ENCODE peak calls at places on chromosomes 3 and 15, in four cellular contexts. One of them, this sample, is unnamed. For H3K4me1 and H3K9me3, the result is how much of the 10 kb centered on the place peaks cover.

GRCh38 chr3:151604941-151605340 is 128.8 kb upstream of the AADACL2 start:
- DNase-seq in A549: no peak
- DNase-seq in heart left ventricle: no peak
- DNase-seq in fibroblast of lung: no peak
- DNase-seq in this sample: no peak

GRCh38 chr15:64701482-64701881 is 73.9 kb downstream of the RBPMS2 start:
- DNase-seq in A549: no peak
- DNase-seq in fibroblast of lung: no peak
- DNase-seq in heart left ventricle: no peak
- DNase-seq in this sample: no peak

GRCh38 chr3:151974067-151974466 is 100.6 kb downstream of the SUCNR1 start:
- DNase-seq in heart left ventricle: no peak
- DNase-seq in fibroblast of lung: peak
- DNase-seq in A549: no peak
- DNase-seq in this sample: peak

GRCh38 chr3:33980252-33980651 is 181.8 kb downstream of the PDCD6IP start:
- DNase-seq in A549: peak
- DNase-seq in fibroblast of lung: peak
- DNase-seq in heart left ventricle: no peak
- DNase-seq in this sample: no peak

GRCh38 chr15:69297642-69298353 is 914 bp upstream of the PAQR5 start:
- DNase-seq in heart left ventricle: no peak
- DNase-seq in fibroblast of lung: no peak
- DNase-seq in A549: no peak
- DNase-seq in this sample: no peak

GRCh38 chr3:141382571-141382970 is 14.3 kb downstream of the ZBTB38 start:
- DNase-seq in A549: no peak
- DNase-seq in heart left ventricle: no peak
- DNase-seq in fibroblast of lung: no peak
- DNase-seq in this sample: no peak

GRCh38 chr3:45832691-45833090 is 9.2 kb downstream of the LZTFL1 start:
- DNase-seq in heart left ventricle: no peak
- DNase-seq in A549: no peak
- DNase-seq in fibroblast of lung: no peak
- DNase-seq in this sample: peak

GRCh38 chr15:98873441-98874218 is 134.0 kb downstream of the PGPEP1L start:
- DNase-seq in heart left ventricle: no peak
- DNase-seq in fibroblast of lung: peak
- DNase-seq in A549: peak
- DNase-seq in this sample: peak

GRCh38 chr3:190911382-190911781 is 48.9 kb upstream of the GMNC start:
- DNase-seq in heart left ventricle: no peak
- DNase-seq in fibroblast of lung: no peak
- DNase-seq in A549: no peak
- DNase-seq in this sample: no peak

GRCh38 chr3:58321791-58322190 is 10.9 kb upstream of the PXK start:
- DNase-seq in A549: no peak
- DNase-seq in heart left ventricle: no peak
- DNase-seq in fibroblast of lung: no peak
- DNase-seq in this sample: no peak

GRCh38 chr15:78938608-78939488 is 6.0 kb downstream of the CTSH start:
- DNase-seq in fibroblast of lung: no peak
- DNase-seq in heart left ventricle: no peak
- DNase-seq in A549: no peak
- DNase-seq in this sample: no peak

GRCh38 chr15:27956285-27956684 is 142.8 kb downstream of the OCA2 start:
- DNase-seq in heart left ventricle: no peak
- DNase-seq in fibroblast of lung: peak
- DNase-seq in A549: no peak
- DNase-seq in this sample: no peak

GRCh38 chr3:48403533-48404439 is 26.1 kb downstream of the PLXNB1 start:
- DNase-seq in heart left ventricle: peak
- DNase-seq in fibroblast of lung: no peak
- DNase-seq in A549: no peak
- DNase-seq in this sample: no peak

GRCh38 chr3:57652203-57652602 is 40.7 kb downstream of the DENND6A start:
- DNase-seq in fibroblast of lung: peak
- DNase-seq in A549: no peak
- DNase-seq in heart left ventricle: no peak
- DNase-seq in this sample: no peak

GRCh38 chr15:57485869-57486268 is 105.8 kb upstream of the MYZAP start:
- DNase-seq in fibroblast of lung: peak
- DNase-seq in A549: peak
- DNase-seq in heart left ventricle: peak
- DNase-seq in this sample: peak

GRCh38 chr15:88174571-88174970 is 82.0 kb downstream of the NTRK3 start:
- DNase-seq in A549: no peak
- DNase-seq in fibroblast of lung: no peak
- DNase-seq in heart left ventricle: no peak
- DNase-seq in this sample: peak

GRCh38 chr3:126107960-126108688 is 24.2 kb upstream of the SLC41A3 start:
- DNase-seq in A549: no peak
- DNase-seq in heart left ventricle: no peak
- DNase-seq in fibroblast of lung: no peak
- DNase-seq in this sample: no peak

GRCh38 chr15:80779658-80780415 is 667 bp downstream of the CEMIP start:
- DNase-seq in A549: peak
- DNase-seq in fibroblast of lung: peak
- DNase-seq in heart left ventricle: no peak
- DNase-seq in this sample: no peak

GRCh38 chr15:77565516-77565915 is 67.2 kb downstream of the LINGO1 start:
- DNase-seq in fibroblast of lung: no peak
- DNase-seq in heart left ventricle: no peak
- DNase-seq in A549: no peak
- DNase-seq in this sample: no peak

GRCh38 chr3:120093119-120093922 is 926 bp downstream of the GSK3B start:
- DNase-seq in A549: no peak
- DNase-seq in heart left ventricle: no peak
- DNase-seq in fibroblast of lung: peak
- DNase-seq in this sample: peak

GRCh38 chr3:13145131-13145825 is 72.0 kb upstream of the IQSEC1 start:
- DNase-seq in A549: no peak
- DNase-seq in fibroblast of lung: no peak
- DNase-seq in heart left ventricle: no peak
- DNase-seq in this sample: no peak

GRCh38 chr3:35900079-35900478 is 260.8 kb downstream of the ARPP21 start:
- DNase-seq in heart left ventricle: no peak
- DNase-seq in A549: no peak
- DNase-seq in fibroblast of lung: no peak
- DNase-seq in this sample: no peak

GRCh38 chr15:63530235-63530634 is 25.8 kb downstream of the USP3 start:
- DNase-seq in fibroblast of lung: no peak
- DNase-seq in A549: no peak
- DNase-seq in heart left ventricle: no peak
- DNase-seq in this sample: no peak

GRCh38 chr3:129003578-129004112 is 2.5 kb downstream of the EFCC1 start:
- DNase-seq in heart left ventricle: no peak
- DNase-seq in fibroblast of lung: no peak
- DNase-seq in A549: no peak
- DNase-seq in this sample: no peak

GRCh38 chr3:149377408-149378111 is at the start of gene TM4SF1:
- DNase-seq in fibroblast of lung: peak
- DNase-seq in A549: peak
- DNase-seq in heart left ventricle: peak
- DNase-seq in this sample: peak

GRCh38 chr3:15796771-15797599 is 794 bp downstream of the ANKRD28 start:
- DNase-seq in A549: peak
- DNase-seq in heart left ventricle: no peak
- DNase-seq in fibroblast of lung: peak
- DNase-seq in this sample: peak

GRCh38 chr3:121943434-121943833 is 49.2 kb downstream of the SLC15A2 start:
- DNase-seq in heart left ventricle: no peak
- DNase-seq in A549: no peak
- DNase-seq in fibroblast of lung: no peak
- DNase-seq in this sample: no peak

GRCh38 chr15:94206463-94207167 is 24.7 kb upstream of the MCTP2 start:
- DNase-seq in fibroblast of lung: peak
- DNase-seq in heart left ventricle: no peak
- DNase-seq in A549: no peak
- DNase-seq in this sample: no peak

GRCh38 chr3:156781310-156782230 is 44.6 kb upstream of the LEKR1 start:
- DNase-seq in heart left ventricle: no peak
- DNase-seq in A549: peak
- DNase-seq in fibroblast of lung: peak
- DNase-seq in this sample: no peak

GRCh38 chr15:70171224-70171886 is 73.6 kb upstream of the TLE3 start:
- DNase-seq in A549: no peak
- DNase-seq in heart left ventricle: no peak
- DNase-seq in fibroblast of lung: no peak
- DNase-seq in this sample: no peak

GRCh38 chr3:172447611-172448579 is at the start of gene GHSR:
- DNase-seq in A549: no peak
- DNase-seq in heart left ventricle: no peak
- DNase-seq in fibroblast of lung: no peak
- DNase-seq in this sample: no peak

GRCh38 chr3:58293516-58293915 is 12.5 kb upstream of the RPP14 start:
- DNase-seq in heart left ventricle: no peak
- DNase-seq in fibroblast of lung: no peak
- DNase-seq in A549: no peak
- DNase-seq in this sample: no peak

GRCh38 chr3:142850395-142851023 is 38.4 kb downstream of the PCOLCE2 start:
- DNase-seq in A549: peak
- DNase-seq in fibroblast of lung: peak
- DNase-seq in heart left ventricle: peak
- DNase-seq in this sample: peak

GRCh38 chr15:98419173-98419814 is 229.0 kb upstream of the IGF1R start:
- DNase-seq in fibroblast of lung: no peak
- DNase-seq in heart left ventricle: no peak
- DNase-seq in A549: no peak
- DNase-seq in this sample: no peak

DNA sequence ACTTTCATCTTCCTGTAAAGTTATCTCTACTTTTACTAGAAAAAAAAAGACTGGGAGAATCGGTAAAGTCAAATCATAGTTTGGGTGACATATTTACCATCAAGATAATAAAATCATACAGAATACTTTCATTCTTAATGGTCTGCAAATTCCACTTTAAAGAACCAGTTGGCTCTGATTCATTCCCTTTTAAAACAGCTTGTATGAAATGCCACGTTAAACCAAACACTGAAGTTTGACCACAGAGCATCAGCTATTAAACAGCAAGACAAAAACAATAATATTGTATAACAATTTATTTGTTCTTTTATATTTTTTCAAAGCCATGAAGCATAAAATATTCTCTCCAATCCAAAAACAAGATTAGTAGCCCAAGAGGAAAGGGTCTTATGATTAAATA is 100.7 kb downstream of the FBN1 start:
- DNase-seq in heart left ventricle: no peak
- DNase-seq in fibroblast of lung: peak
- DNase-seq in A549: no peak
- DNase-seq in this sample: no peak
- H3K4me1 ChIP-seq in heart left ventricle: under half
- H3K4me1 ChIP-seq in fibroblast of lung: under half
- H3K4me1 ChIP-seq in A549: under half
- H3K4me1 ChIP-seq in this sample: under half

DNA sequence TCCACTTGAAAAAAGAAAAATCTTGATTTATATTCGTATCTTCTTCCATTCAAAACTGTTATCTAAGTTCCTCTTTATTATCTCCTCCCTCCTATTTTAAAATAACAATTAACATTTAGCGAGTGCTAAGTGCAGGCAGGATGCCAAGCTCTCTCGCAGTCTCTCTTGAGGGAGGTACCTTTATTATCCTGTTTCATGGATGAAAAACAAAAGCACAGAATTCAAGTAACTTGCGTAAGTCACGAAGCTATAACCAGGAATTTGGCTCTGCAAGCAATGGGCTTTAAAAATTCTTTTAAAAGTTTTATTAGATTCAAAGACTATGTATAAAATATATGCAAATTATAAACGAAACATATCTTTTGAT is 418.8 kb upstream of the NAALADL2 start:
- DNase-seq in A549: no peak
- DNase-seq in heart left ventricle: no peak
- DNase-seq in fibroblast of lung: peak
- DNase-seq in this sample: peak
- H3K9me3 ChIP-seq in A549: under half
- H3K9me3 ChIP-seq in heart left ventricle: under half
- H3K9me3 ChIP-seq in fibroblast of lung: under half
- H3K9me3 ChIP-seq in this sample: under half

GRCh38 chr15:67117356-67117755 is 52.0 kb downstream of the SMAD3 start:
- DNase-seq in A549: no peak
- DNase-seq in fibroblast of lung: peak
- DNase-seq in heart left ventricle: peak
- DNase-seq in this sample: no peak

GRCh38 chr15:67119238-67119846 is 53.9 kb downstream of the SMAD3 start:
- DNase-seq in heart left ventricle: no peak
- DNase-seq in A549: no peak
- DNase-seq in fibroblast of lung: no peak
- DNase-seq in this sample: no peak

GRCh38 chr15:67116742-67117141 is 51.3 kb downstream of the SMAD3 start:
- DNase-seq in heart left ventricle: no peak
- DNase-seq in A549: peak
- DNase-seq in fibroblast of lung: no peak
- DNase-seq in this sample: no peak

GRCh38 chr15:67120009-67120838 is 54.8 kb downstream of the SMAD3 start:
- DNase-seq in A549: no peak
- DNase-seq in heart left ventricle: no peak
- DNase-seq in fibroblast of lung: no peak
- DNase-seq in this sample: no peak

GRCh38 chr15:67118808-67119207 is 53.4 kb downstream of the SMAD3 start:
- DNase-seq in fibroblast of lung: no peak
- DNase-seq in A549: no peak
- DNase-seq in heart left ventricle: no peak
- DNase-seq in this sample: no peak
- H3K4me1 ChIP-seq in fibroblast of lung: half or more
- H3K4me1 ChIP-seq in A549: half or more
- H3K4me1 ChIP-seq in heart left ventricle: under half
- H3K4me1 ChIP-seq in this sample: under half

DNA sequence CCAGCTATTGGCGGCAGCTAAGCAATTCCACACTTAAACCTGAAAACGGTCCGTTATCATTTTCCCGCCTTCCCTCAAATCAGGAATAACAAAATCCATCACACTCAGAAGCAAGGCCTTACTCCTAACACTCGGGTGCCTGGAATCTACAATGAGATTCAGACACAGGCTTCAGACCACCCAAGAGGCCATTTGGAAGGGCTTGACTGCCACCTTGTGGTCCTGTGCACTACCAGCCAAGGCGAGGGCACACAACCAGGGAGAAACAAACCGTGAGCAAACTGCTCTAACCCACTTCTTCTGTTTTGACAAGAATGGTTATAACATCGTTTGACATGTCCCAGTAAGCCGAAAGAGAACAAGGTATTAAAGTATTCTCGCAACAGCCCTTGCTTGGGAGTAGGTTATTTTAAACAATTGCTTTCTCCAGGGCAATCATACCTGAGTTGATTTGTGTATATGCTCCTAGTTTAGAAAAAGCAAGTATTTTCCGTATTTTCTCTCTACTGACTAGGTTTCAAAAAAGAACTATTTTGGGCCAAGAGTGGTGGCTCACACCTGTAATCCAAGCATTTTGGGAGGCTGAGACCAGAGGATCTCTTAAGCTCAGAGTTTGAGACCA is 40.1 kb upstream of the TAFA4 start:
- DNase-seq in heart left ventricle: peak
- DNase-seq in fibroblast of lung: peak
- DNase-seq in A549: peak
- DNase-seq in this sample: peak
- H3K9me3 ChIP-seq in heart left ventricle: under half
- H3K9me3 ChIP-seq in fibroblast of lung: under half
- H3K9me3 ChIP-seq in A549: under half
- H3K9me3 ChIP-seq in this sample: under half

GRCh38 chr15:89332446-89332845 is 2.2 kb downstream of the POLG start:
- DNase-seq in A549: peak
- DNase-seq in heart left ventricle: no peak
- DNase-seq in fibroblast of lung: peak
- DNase-seq in this sample: peak
- H3K4me1 ChIP-seq in A549: under half
- H3K4me1 ChIP-seq in heart left ventricle: under half
- H3K4me1 ChIP-seq in fibroblast of lung: under half
- H3K4me1 ChIP-seq in this sample: under half